ENCODE peak calls at places on chromosomes 5 and 9, in five cellular contexts. One of them, this sample, is unnamed. For H3K36me3, the result is how much of the 10 kb centered on the place peaks cover.

GRCh38 chr5:133882107-133882695 is 86.2 kb downstream of the C5orf15 start:
- DNase-seq in neuronal stem cell: no peak
- DNase-seq in endodermal cell: no peak
- DNase-seq in WERI-Rb-1: no peak
- DNase-seq in upper lobe of right lung: peak
- DNase-seq in this sample: no peak

GRCh38 chr5:77170196-77170595 is 40.3 kb upstream of the PDE8B start:
- DNase-seq in neuronal stem cell: no peak
- DNase-seq in endodermal cell: no peak
- DNase-seq in WERI-Rb-1: no peak
- DNase-seq in upper lobe of right lung: no peak
- DNase-seq in this sample: no peak

GRCh38 chr9:13221741-13222140 is 57.8 kb downstream of the MPDZ start:
- DNase-seq in neuronal stem cell: no peak
- DNase-seq in endodermal cell: no peak
- DNase-seq in WERI-Rb-1: no peak
- DNase-seq in upper lobe of right lung: no peak
- DNase-seq in this sample: no peak

GRCh38 chr9:74960548-74960947 is 7.8 kb upstream of the C9orf40 start:
- DNase-seq in neuronal stem cell: no peak
- DNase-seq in endodermal cell: no peak
- DNase-seq in WERI-Rb-1: no peak
- DNase-seq in upper lobe of right lung: no peak
- DNase-seq in this sample: no peak

GRCh38 chr9:110283736-110284135 is 27.4 kb upstream of the TXN start:
- DNase-seq in neuronal stem cell: no peak
- DNase-seq in endodermal cell: no peak
- DNase-seq in WERI-Rb-1: no peak
- DNase-seq in upper lobe of right lung: no peak
- DNase-seq in this sample: no peak

GRCh38 chr5:59542841-59543825 is 350.4 kb downstream of the PDE4D start:
- DNase-seq in neuronal stem cell: no peak
- DNase-seq in endodermal cell: no peak
- DNase-seq in WERI-Rb-1: no peak
- DNase-seq in upper lobe of right lung: no peak
- DNase-seq in this sample: no peak

GRCh38 chr9:93599571-93600403 is 23.4 kb downstream of the PHF2 start:
- DNase-seq in neuronal stem cell: no peak
- DNase-seq in endodermal cell: peak
- DNase-seq in WERI-Rb-1: no peak
- DNase-seq in upper lobe of right lung: peak
- DNase-seq in this sample: no peak

GRCh38 chr5:164214698-164215097 is 709.3 kb downstream of the MAT2B start:
- DNase-seq in neuronal stem cell: no peak
- DNase-seq in endodermal cell: no peak
- DNase-seq in WERI-Rb-1: no peak
- DNase-seq in upper lobe of right lung: no peak
- DNase-seq in this sample: no peak

GRCh38 chr5:159819671-159820411 is 96.4 kb upstream of the ADRA1B start:
- DNase-seq in neuronal stem cell: no peak
- DNase-seq in endodermal cell: no peak
- DNase-seq in WERI-Rb-1: no peak
- DNase-seq in upper lobe of right lung: peak
- DNase-seq in this sample: peak

GRCh38 chr9:83501552-83501951 is 36.6 kb downstream of the FRMD3 start:
- DNase-seq in neuronal stem cell: no peak
- DNase-seq in endodermal cell: no peak
- DNase-seq in WERI-Rb-1: no peak
- DNase-seq in upper lobe of right lung: no peak
- DNase-seq in this sample: no peak

GRCh38 chr9:71814805-71815204 is 46.5 kb upstream of the CEMIP2 start:
- DNase-seq in neuronal stem cell: no peak
- DNase-seq in endodermal cell: no peak
- DNase-seq in WERI-Rb-1: no peak
- DNase-seq in upper lobe of right lung: no peak
- DNase-seq in this sample: no peak

GRCh38 chr9:134301387-134302129 is 24.7 kb upstream of the RXRA start:
- DNase-seq in neuronal stem cell: no peak
- DNase-seq in endodermal cell: no peak
- DNase-seq in WERI-Rb-1: no peak
- DNase-seq in upper lobe of right lung: peak
- DNase-seq in this sample: peak

GRCh38 chr9:103898550-103898949 is 195.6 kb upstream of the SMC2 start:
- DNase-seq in neuronal stem cell: no peak
- DNase-seq in endodermal cell: no peak
- DNase-seq in WERI-Rb-1: no peak
- DNase-seq in upper lobe of right lung: no peak
- DNase-seq in this sample: no peak

GRCh38 chr5:53424691-53425597 is 55.5 kb upstream of the FST start:
- DNase-seq in neuronal stem cell: no peak
- DNase-seq in endodermal cell: no peak
- DNase-seq in WERI-Rb-1: no peak
- DNase-seq in upper lobe of right lung: no peak
- DNase-seq in this sample: no peak

GRCh38 chr5:150846651-150847333 is 471 bp downstream of the IRGM start:
- DNase-seq in neuronal stem cell: peak
- DNase-seq in endodermal cell: peak
- DNase-seq in WERI-Rb-1: peak
- DNase-seq in upper lobe of right lung: no peak
- DNase-seq in this sample: peak

GRCh38 chr9:136136526-136136925 is 17.9 kb upstream of the TMEM250 start:
- DNase-seq in neuronal stem cell: no peak
- DNase-seq in endodermal cell: no peak
- DNase-seq in WERI-Rb-1: no peak
- DNase-seq in upper lobe of right lung: no peak
- DNase-seq in this sample: no peak

GRCh38 chr9:35579130-35579529 is 25.9 kb upstream of the TESK1 start:
- DNase-seq in neuronal stem cell: no peak
- DNase-seq in endodermal cell: no peak
- DNase-seq in WERI-Rb-1: no peak
- DNase-seq in upper lobe of right lung: no peak
- DNase-seq in this sample: peak

GRCh38 chr9:1454211-1454979 is 404.2 kb downstream of the DMRT2 start:
- DNase-seq in neuronal stem cell: no peak
- DNase-seq in endodermal cell: no peak
- DNase-seq in WERI-Rb-1: no peak
- DNase-seq in upper lobe of right lung: no peak
- DNase-seq in this sample: no peak

GRCh38 chr5:130714200-130714599 is 450.9 kb downstream of the HINT1 start:
- DNase-seq in neuronal stem cell: no peak
- DNase-seq in endodermal cell: no peak
- DNase-seq in WERI-Rb-1: no peak
- DNase-seq in upper lobe of right lung: no peak
- DNase-seq in this sample: no peak

GRCh38 chr5:72067682-72068470 is 39.4 kb upstream of the MAP1B start:
- DNase-seq in neuronal stem cell: no peak
- DNase-seq in endodermal cell: peak
- DNase-seq in WERI-Rb-1: no peak
- DNase-seq in upper lobe of right lung: no peak
- DNase-seq in this sample: no peak

GRCh38 chr5:86896916-86897315 is 279.2 kb downstream of the COX7C start:
- DNase-seq in neuronal stem cell: no peak
- DNase-seq in endodermal cell: peak
- DNase-seq in WERI-Rb-1: no peak
- DNase-seq in upper lobe of right lung: no peak
- DNase-seq in this sample: no peak

GRCh38 chr5:44875661-44876250 is 67.0 kb downstream of the MRPS30 start:
- DNase-seq in neuronal stem cell: no peak
- DNase-seq in endodermal cell: no peak
- DNase-seq in WERI-Rb-1: no peak
- DNase-seq in upper lobe of right lung: no peak
- DNase-seq in this sample: peak

GRCh38 chr5:32276173-32276853 is 36.4 kb downstream of the MTMR12 start:
- DNase-seq in neuronal stem cell: no peak
- DNase-seq in endodermal cell: peak
- DNase-seq in WERI-Rb-1: no peak
- DNase-seq in upper lobe of right lung: no peak
- DNase-seq in this sample: peak

GRCh38 chr5:139647406-139648204 is 544 bp upstream of the CXXC5 start:
- DNase-seq in neuronal stem cell: no peak
- DNase-seq in endodermal cell: peak
- DNase-seq in WERI-Rb-1: no peak
- DNase-seq in upper lobe of right lung: peak
- DNase-seq in this sample: no peak

GRCh38 chr9:134962998-134963364 is 45.3 kb upstream of the FCN1 start:
- DNase-seq in neuronal stem cell: no peak
- DNase-seq in endodermal cell: peak
- DNase-seq in WERI-Rb-1: no peak
- DNase-seq in upper lobe of right lung: peak
- DNase-seq in this sample: no peak

GRCh38 chr5:38856660-38857059 is 10.8 kb downstream of the OSMR start:
- DNase-seq in neuronal stem cell: no peak
- DNase-seq in endodermal cell: no peak
- DNase-seq in WERI-Rb-1: no peak
- DNase-seq in upper lobe of right lung: no peak
- DNase-seq in this sample: no peak

GRCh38 chr5:166354277-166354676 is 1937.2 kb upstream of the WWC1 start:
- DNase-seq in neuronal stem cell: no peak
- DNase-seq in endodermal cell: no peak
- DNase-seq in WERI-Rb-1: no peak
- DNase-seq in upper lobe of right lung: no peak
- DNase-seq in this sample: no peak

GRCh38 chr5:40619406-40619805 is 60.3 kb upstream of the PTGER4 start:
- DNase-seq in neuronal stem cell: no peak
- DNase-seq in endodermal cell: no peak
- DNase-seq in WERI-Rb-1: no peak
- DNase-seq in upper lobe of right lung: no peak
- DNase-seq in this sample: no peak

GRCh38 chr5:172700686-172701324 is 59.7 kb downstream of the NEURL1B start:
- DNase-seq in neuronal stem cell: no peak
- DNase-seq in endodermal cell: no peak
- DNase-seq in WERI-Rb-1: no peak
- DNase-seq in upper lobe of right lung: no peak
- DNase-seq in this sample: no peak

GRCh38 chr5:113514263-113514590 is 733 bp downstream of the YTHDC2 start:
- DNase-seq in neuronal stem cell: peak
- DNase-seq in endodermal cell: no peak
- DNase-seq in WERI-Rb-1: no peak
- DNase-seq in upper lobe of right lung: no peak
- DNase-seq in this sample: no peak

GRCh38 chr5:88290801-88291200 is 22.2 kb upstream of the TMEM161B start:
- DNase-seq in neuronal stem cell: no peak
- DNase-seq in endodermal cell: no peak
- DNase-seq in WERI-Rb-1: no peak
- DNase-seq in upper lobe of right lung: no peak
- DNase-seq in this sample: no peak

GRCh38 chr5:93995126-93995621 is 253.8 kb upstream of the POU5F2 start:
- DNase-seq in neuronal stem cell: no peak
- DNase-seq in endodermal cell: no peak
- DNase-seq in WERI-Rb-1: no peak
- DNase-seq in upper lobe of right lung: no peak
- DNase-seq in this sample: peak

GRCh38 chr9:21995652-21996275 is 1.2 kb downstream of the CDKN2B-AS1 start:
- DNase-seq in neuronal stem cell: no peak
- DNase-seq in endodermal cell: peak
- DNase-seq in WERI-Rb-1: peak
- DNase-seq in upper lobe of right lung: peak
- DNase-seq in this sample: peak

GRCh38 chr9:21994996-21995651 is 533 bp downstream of the CDKN2B-AS1 start:
- DNase-seq in neuronal stem cell: no peak
- DNase-seq in endodermal cell: peak
- DNase-seq in WERI-Rb-1: peak
- DNase-seq in upper lobe of right lung: peak
- DNase-seq in this sample: peak

GRCh38 chr9:21993007-21993406 is 1.2 kb downstream of the CDKN2A start:
- DNase-seq in neuronal stem cell: no peak
- DNase-seq in endodermal cell: no peak
- DNase-seq in WERI-Rb-1: no peak
- DNase-seq in upper lobe of right lung: no peak
- DNase-seq in this sample: no peak

GRCh38 chr9:21994526-21994995 is at the start of gene CDKN2B-AS1:
- DNase-seq in neuronal stem cell: no peak
- DNase-seq in endodermal cell: peak
- DNase-seq in WERI-Rb-1: peak
- DNase-seq in upper lobe of right lung: peak
- DNase-seq in this sample: peak

GRCh38 chr9:21993893-21994525 is at the start of gene CDKN2A:
- DNase-seq in neuronal stem cell: no peak
- DNase-seq in endodermal cell: peak
- DNase-seq in WERI-Rb-1: peak
- DNase-seq in upper lobe of right lung: peak
- DNase-seq in this sample: peak
- H3K4me3 ChIP-seq in neuronal stem cell: peak
- H3K4me3 ChIP-seq in endodermal cell: peak
- H3K4me3 ChIP-seq in WERI-Rb-1: peak
- H3K4me3 ChIP-seq in upper lobe of right lung: peak
- H3K4me3 ChIP-seq in this sample: peak

GRCh38 chr9:131525643-131526565 is 5.2 kb downstream of the UCK1 start:
- DNase-seq in neuronal stem cell: no peak
- DNase-seq in endodermal cell: peak
- DNase-seq in WERI-Rb-1: no peak
- DNase-seq in upper lobe of right lung: no peak
- DNase-seq in this sample: no peak
- H3K36me3 ChIP-seq in neuronal stem cell: half or more
- H3K36me3 ChIP-seq in endodermal cell: half or more
- H3K36me3 ChIP-seq in WERI-Rb-1: half or more
- H3K36me3 ChIP-seq in upper lobe of right lung: half or more
- H3K36me3 ChIP-seq in this sample: under half

GRCh38 chr5:177509361-177509951 is at the start of gene DOK3:
- DNase-seq in neuronal stem cell: no peak
- DNase-seq in endodermal cell: no peak
- DNase-seq in WERI-Rb-1: peak
- DNase-seq in upper lobe of right lung: peak
- DNase-seq in this sample: peak
- H3K4me3 ChIP-seq in neuronal stem cell: peak
- H3K4me3 ChIP-seq in endodermal cell: no peak
- H3K4me3 ChIP-seq in WERI-Rb-1: peak
- H3K4me3 ChIP-seq in upper lobe of right lung: peak
- H3K4me3 ChIP-seq in this sample: peak

DNA sequence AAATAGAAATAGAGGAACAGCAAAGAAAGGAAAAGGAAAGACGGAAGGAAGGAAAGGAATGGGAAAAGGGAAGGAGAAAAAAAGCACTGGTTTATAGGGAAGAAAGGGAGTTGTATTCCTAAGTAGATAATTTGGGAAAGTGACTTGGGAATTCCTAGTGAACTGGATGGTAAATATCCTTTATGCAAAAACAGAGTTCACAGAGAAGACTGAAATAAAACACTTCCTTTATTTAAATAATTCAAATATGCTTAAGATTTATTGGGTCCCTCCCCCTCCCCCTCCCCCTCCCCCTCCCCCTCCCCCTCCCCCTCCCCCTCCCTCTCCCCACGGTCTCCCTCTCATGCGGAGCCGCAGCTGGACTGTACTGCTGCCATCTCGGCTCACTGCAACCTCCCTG is 69.4 kb downstream of the PJA2 start:
- DNase-seq in neuronal stem cell: no peak
- DNase-seq in endodermal cell: no peak
- DNase-seq in WERI-Rb-1: no peak
- DNase-seq in upper lobe of right lung: no peak
- DNase-seq in this sample: no peak
- H3K36me3 ChIP-seq in neuronal stem cell: under half
- H3K36me3 ChIP-seq in endodermal cell: half or more
- H3K36me3 ChIP-seq in WERI-Rb-1: under half
- H3K36me3 ChIP-seq in upper lobe of right lung: under half
- H3K36me3 ChIP-seq in this sample: under half

This sample was measured in GM06990.